ENCODE peak calls at places on chromosomes 13 and 19, in six cellular contexts. K, J, T, D, H and Y are unnamed samples.
A peak's percentile ranks its signal among the peaks of the same experiment; 100 is the strongest.

GRCh38 chr13:102317593-102317992 is 84.3 kb downstream of the FGF14 start:
- DNase-seq in K (peak; percentile 8), J (no peak), T (no peak), D (no peak), H (no peak), Y (peak; percentile 19)

GRCh38 chr13:44040754-44041100 is 161.0 kb downstream of the LACC1 start:
- DNase-seq in K (peak; percentile 48), J (no peak), T (no peak), D (no peak), H (no peak), Y (peak; percentile 71)

GRCh38 chr13:111474136-111475002 is 153.9 kb downstream of the TEX29 start:
- DNase-seq in K (peak; percentile 35), J (peak; percentile 54), T (peak; percentile 64), D (peak; percentile 47), H (peak; percentile 70), Y (peak; percentile 33)

GRCh38 chr13:87078947-87079795 is 592.0 kb upstream of the SLITRK5 start:
- DNase-seq in K (no peak), J (no peak), T (no peak), D (no peak), H (no peak), Y (no peak)

GRCh38 chr13:21111546-21111945 is 50.2 kb upstream of the LATS2 start:
- DNase-seq in K (no peak), J (no peak), T (no peak), D (no peak), H (no peak), Y (no peak)

GRCh38 chr19:48873476-48874308 is 1.5 kb downstream of the PPP1R15A start:
- DNase-seq in K (no peak), J (no peak), T (no peak), D (no peak), H (peak; percentile 20), Y (peak; percentile 43)

GRCh38 chr13:106919093-106919492 is 351.2 kb upstream of the ARGLU1 start:
- DNase-seq in K (no peak), J (no peak), T (no peak), D (no peak), H (no peak), Y (peak; percentile 13)

GRCh38 chr13:20271441-20271840 is 39.3 kb upstream of the GJB6 start:
- DNase-seq in K (no peak), J (no peak), T (no peak), D (no peak), H (no peak), Y (no peak)

GRCh38 chr19:43634068-43634467 is 5.6 kb downstream of the CADM4 start:
- DNase-seq in K (no peak), J (no peak), T (no peak), D (no peak), H (no peak), Y (no peak)

GRCh38 chr13:78659450-78660110 is 625 bp upstream of the OBI1 start:
- DNase-seq in K (peak; percentile 1), J (no peak), T (no peak), D (no peak), H (no peak), Y (no peak)

GRCh38 chr19:1401138-1401888 is at the start of gene GAMT:
- DNase-seq in K (no peak), J (peak; percentile 46), T (no peak), D (no peak), H (peak; percentile 37), Y (peak; percentile 36)

GRCh38 chr13:114135731-114136171 is 3.3 kb upstream of the RASA3 start:
- DNase-seq in K (no peak), J (no peak), T (no peak), D (peak; percentile 44), H (no peak), Y (no peak)

GRCh38 chr19:35404879-35405622 is 34.2 kb downstream of the GPR42 start:
- DNase-seq in K (peak; percentile 92), J (peak; percentile 17), T (no peak), D (no peak), H (peak; percentile 93), Y (peak; percentile 90)

GRCh38 chr19:33304760-33305647 is 2.7 kb upstream of the CEBPA start:
- DNase-seq in K (no peak), J (no peak), T (peak; percentile 31), D (no peak), H (peak; percentile 45), Y (no peak)

GRCh38 chr13:30671271-30671815 is 53.6 kb downstream of the USPL1 start:
- DNase-seq in K (no peak), J (no peak), T (no peak), D (no peak), H (peak; percentile 79), Y (no peak)

GRCh38 chr13:41562541-41563178 is 105.3 kb downstream of the RGCC start:
- DNase-seq in K (no peak), J (no peak), T (no peak), D (no peak), H (no peak), Y (peak; percentile 37)

GRCh38 chr13:80161219-80161618 is 179.7 kb downstream of the SPRY2 start:
- DNase-seq in K (no peak), J (no peak), T (no peak), D (no peak), H (no peak), Y (no peak)
- H3K14ac ChIP-seq in K (no peak overlapping the region), J (no peak overlapping the region), T (no peak overlapping the region), D (no peak overlapping the region), H (no peak overlapping the region), Y (no peak overlapping the region)

GRCh38 chr13:97329331-97329730 is 104.6 kb upstream of the RAP2A start:
- DNase-seq in K (peak; percentile 44), J (no peak), T (no peak), D (no peak), H (no peak), Y (no peak)

GRCh38 chr13:97330448-97330847 is 103.5 kb upstream of the RAP2A start:
- DNase-seq in K (no peak), J (no peak), T (no peak), D (no peak), H (no peak), Y (no peak)

GRCh38 chr13:97327521-97328221 is 105.5 kb downstream of the MBNL2 start:
- DNase-seq in K (peak; percentile 16), J (no peak), T (no peak), D (no peak), H (no peak), Y (no peak)

GRCh38 chr13:97327071-97327470 is 104.9 kb downstream of the MBNL2 start:
- DNase-seq in K (no peak), J (no peak), T (no peak), D (no peak), H (no peak), Y (no peak)

DNA sequence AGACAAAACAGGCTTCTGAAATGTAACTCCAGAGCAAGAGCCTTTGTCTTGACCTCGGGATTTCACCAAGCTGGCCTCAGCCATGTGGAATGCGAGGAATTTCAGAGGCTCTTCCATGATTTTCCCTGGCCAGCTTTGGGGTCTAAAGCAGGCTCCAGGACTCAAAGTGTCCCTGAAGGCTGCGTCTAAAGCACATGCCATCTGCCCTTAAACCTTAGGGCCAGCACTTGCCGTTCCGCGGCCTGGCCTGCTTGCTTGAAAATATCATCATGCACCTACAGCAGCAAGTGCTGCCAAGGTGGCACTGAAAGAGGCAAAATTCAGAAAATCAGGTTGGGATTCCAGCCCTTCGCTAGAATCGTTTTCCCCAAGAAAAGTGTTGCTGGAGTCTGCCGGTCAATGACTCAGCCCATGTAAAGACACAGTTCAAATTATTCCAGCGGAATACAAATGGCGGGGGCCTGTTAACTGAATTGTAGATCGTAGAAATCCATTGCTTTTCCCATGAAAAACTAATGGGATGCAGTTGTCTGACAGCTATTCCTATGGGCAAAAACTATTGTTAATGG is 105.7 kb upstream of the RAP2A start:
- DNase-seq in K (peak; percentile 86), J (peak; percentile 76), T (peak; percentile 77), D (no peak), H (peak; percentile 51), Y (peak; percentile 82)
- H3K27ac ChIP-seq in K (peak overlapping the region; percentile 92), J (peak overlapping the region; percentile 99), T (peak overlapping the region; percentile 35), D (peak overlapping the region; percentile 38), H (peak overlapping the region; percentile 91), Y (peak overlapping the region; percentile 97)

DNA sequence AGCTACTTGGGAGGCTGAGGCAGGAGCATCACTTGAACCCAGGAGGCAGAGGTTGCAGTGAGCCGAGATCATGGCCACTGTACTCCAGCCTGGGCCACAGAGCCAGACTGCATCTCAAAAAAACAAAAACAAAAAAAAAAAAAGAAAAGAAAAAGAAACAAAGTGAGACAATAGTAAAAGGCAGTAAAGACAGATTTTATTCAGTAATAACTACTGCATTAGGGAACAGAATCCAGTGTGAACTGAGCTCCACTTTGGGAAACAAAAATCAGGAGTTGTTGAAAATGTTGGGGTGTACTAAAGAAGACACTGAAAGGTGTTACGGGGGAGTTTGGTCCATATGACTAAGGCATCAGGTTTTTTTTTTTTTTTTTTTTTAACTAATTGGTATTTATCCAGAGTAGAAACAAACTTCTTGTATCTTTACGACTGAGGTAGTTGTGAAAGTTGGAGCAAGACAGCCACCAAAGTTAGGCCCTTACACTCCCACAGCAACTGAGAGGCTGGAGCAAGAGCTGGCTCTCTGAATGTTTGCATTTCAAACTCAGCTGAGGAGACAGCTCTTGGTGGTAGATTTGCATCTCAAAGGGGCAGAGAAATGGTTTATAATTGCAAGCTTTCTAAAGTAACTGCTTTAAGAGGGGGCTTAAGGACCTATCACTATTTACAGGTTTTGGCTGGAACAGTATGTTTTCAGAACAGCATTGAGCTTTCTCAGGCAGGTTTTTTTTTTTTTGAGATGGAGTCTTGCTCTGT is 24.2 kb downstream of the ZNF607 start:
- DNase-seq in K (no peak), J (no peak), T (peak; percentile 49), D (no peak), H (no peak), Y (no peak)
- H3K14ac ChIP-seq in K (no peak overlapping the region), J (no peak overlapping the region), T (no peak overlapping the region), D (no peak overlapping the region), H (no peak overlapping the region), Y (no peak overlapping the region)

GRCh38 chr19:15337202-15337601 is 4.9 kb upstream of the BRD4 start:
- DNase-seq in K (peak; percentile 80), J (no peak), T (no peak), D (no peak), H (no peak), Y (peak; percentile 81)

GRCh38 chr19:15340086-15340485 is 7.7 kb upstream of the BRD4 start:
- DNase-seq in K (no peak), J (no peak), T (no peak), D (no peak), H (peak; percentile 56), Y (no peak)
- H3K27ac ChIP-seq in K (no peak overlapping the region), J (no peak overlapping the region), T (no peak overlapping the region), D (no peak overlapping the region), H (no peak overlapping the region), Y (no peak overlapping the region)

GRCh38 chr19:13588953-13589833 is 82.9 kb upstream of the CACNA1A start:
- DNase-seq in K (peak; percentile 41), J (peak; percentile 71), T (peak; percentile 86), D (peak; percentile 97), H (peak; percentile 82), Y (peak; percentile 51)
- H3K14ac ChIP-seq in K (no peak overlapping the region), J (no peak overlapping the region), T (no peak overlapping the region), D (no peak overlapping the region), H (no peak overlapping the region), Y (no peak overlapping the region)

GRCh38 chr19:52662631-52663030 is 24.5 kb upstream of the ZNF83 start:
- DNase-seq in K (no peak), J (no peak), T (no peak), D (no peak), H (peak; percentile 85), Y (no peak)
- H3K27ac ChIP-seq in K (no peak overlapping the region), J (no peak overlapping the region), T (no peak overlapping the region), D (no peak overlapping the region), H (peak overlapping the region; percentile 55), Y (peak overlapping the region; percentile 59)